ENCODE peak calls at places on chromosomes 13 and 19, in nine cellular contexts. G is hippocampal formation; Z is foreskin fibroblast; D is cardiac septum; R is left lung; M is cardiac fibroblast; V is stimulated activated naive CD8-positive, alpha-beta T cell treated with anti-CD3 and anti-CD28 coated beads, Interleukin-15, Interleukin-2, amounts not matched to agents 100 U/mL and 50 U/mL, for 24 hours; X is GM03348; I is stimulated activated CD4-positive, alpha-beta T cell treated with anti-CD3 and anti-CD28 coated beads, Interleukin-15, amount 100 ng/mL, for 1 hour. A is an unnamed sample.

GRCh38 chr19:41588497-41589209 is 12.7 kb downstream of the CEACAM21 start:
- DNase-seq in I (no peak), X (peak; percentile 60), V (no peak), M (peak; percentile 49), Z (peak; percentile 9), G (no peak), R (no peak), D (peak; percentile 57), A (no peak)

GRCh38 chr19:22622901-22623840 is 11.0 kb upstream of the ZNF492 start:
- DNase-seq in R (no peak), D (peak; percentile 73), Z (no peak), M (no peak), I (no peak), X (no peak), V (no peak), G (no peak), A (no peak)

GRCh38 chr19:38538793-38539528 is 78.8 kb downstream of the MAP4K1 start:
- DNase-seq in Z (no peak), G (no peak), I (no peak), M (no peak), D (no peak), V (no peak), R (no peak), X (no peak), A (no peak)

GRCh38 chr19:57803594-57804325 is 11.0 kb downstream of the ZNF552 start:
- DNase-seq in Z (peak; percentile 41), X (peak; percentile 77), V (peak; percentile 30), R (peak; percentile 47), M (peak; percentile 76), G (no peak), D (no peak), I (no peak), A (peak; percentile 34)

GRCh38 chr13:60273971-60274370 is 110.2 kb upstream of the DIAPH3 start:
- DNase-seq in Z (no peak), M (no peak), V (no peak), D (no peak), R (no peak), I (no peak), X (no peak), G (no peak), A (no peak)

GRCh38 chr13:99051768-99052455 is 74.0 kb upstream of the DOCK9 start:
- DNase-seq in R (no peak), X (no peak), D (no peak), G (no peak), V (no peak), M (no peak), Z (no peak), I (no peak), A (no peak)

GRCh38 chr19:10091892-10092641 is 6.0 kb downstream of the SHFL start:
- DNase-seq in D (no peak), Z (no peak), I (no peak), X (no peak), G (no peak), M (no peak), R (no peak), V (no peak), A (no peak)

GRCh38 chr19:39154084-39154625 is 28.6 kb downstream of the PAK4 start:
- DNase-seq in I (no peak), G (no peak), M (no peak), Z (no peak), R (no peak), X (no peak), V (no peak), D (no peak), A (no peak)

GRCh38 chr19:41328157-41328817 is 18.3 kb downstream of the CCDC97 start:
- DNase-seq in G (no peak), R (no peak), D (no peak), M (peak; percentile 21), X (no peak), V (peak; percentile 62), Z (no peak), I (peak; percentile 25), A (peak; percentile 42)

GRCh38 chr19:38532939-38533338 is 84.8 kb downstream of the MAP4K1 start:
- DNase-seq in Z (no peak), X (no peak), M (no peak), I (no peak), R (no peak), V (no peak), D (no peak), G (no peak), A (no peak)

GRCh38 chr13:33744589-33745369 is 73.2 kb upstream of the RFC3 start:
- DNase-seq in D (no peak), Z (no peak), X (peak; percentile 20), R (no peak), V (no peak), G (no peak), I (no peak), M (no peak), A (no peak)

GRCh38 chr13:111005364-111005763 is 90.5 kb upstream of the ANKRD10 start:
- DNase-seq in M (no peak), R (no peak), I (no peak), G (no peak), Z (no peak), X (peak; percentile 44), D (no peak), V (no peak), A (no peak)

GRCh38 chr19:38009650-38010229 is 102.7 kb downstream of the SIPA1L3 start:
- DNase-seq in X (no peak), M (no peak), Z (no peak), I (no peak), R (no peak), V (no peak), G (no peak), D (no peak), A (no peak)

GRCh38 chr13:98345103-98345899 is 168.2 kb upstream of the RNF113B start:
- DNase-seq in M (no peak), D (peak; percentile 54), X (no peak), G (no peak), V (no peak), R (no peak), I (no peak), Z (no peak), A (no peak)

GRCh38 chr13:90272356-90272755 is 1075.1 kb upstream of the MIR17HG start:
- DNase-seq in D (no peak), V (no peak), X (no peak), Z (no peak), I (no peak), M (peak; percentile 89), R (no peak), G (no peak), A (no peak)

GRCh38 chr19:16594131-16594586 is 21.9 kb upstream of the SLC35E1 start:
- DNase-seq in D (no peak), V (peak; percentile 68), R (no peak), G (no peak), Z (no peak), M (no peak), I (no peak), X (no peak), A (peak; percentile 31)

GRCh38 chr19:10760268-10760944 is 42.5 kb downstream of the DNM2 start:
- DNase-seq in M (no peak), X (no peak), R (no peak), D (no peak), G (no peak), Z (peak; percentile 37), I (no peak), V (peak; percentile 48), A (no peak)

GRCh38 chr13:103168901-103169508 is 102.8 kb upstream of the SLC10A2 start:
- DNase-seq in G (no peak), Z (no peak), X (no peak), D (no peak), I (no peak), V (no peak), R (no peak), M (no peak), A (no peak)

GRCh38 chr19:2912306-2912705 is 11.6 kb downstream of the ZNF57 start:
- DNase-seq in I (no peak), V (no peak), X (no peak), R (no peak), Z (no peak), M (no peak), G (no peak), D (no peak), A (no peak)

GRCh38 chr19:30920238-30920637 is 429.0 kb downstream of the TSHZ3 start:
- DNase-seq in R (no peak), I (no peak), G (no peak), D (no peak), X (no peak), Z (no peak), M (no peak), V (no peak), A (no peak)